ENCODE peak calls at places on chromosomes 4 and X, in nine cellular contexts. G is HCT116, C is HL-60, A is HepG2, N is stomach, F is spleen, V is GM23338, P is SK-N-MC, E is sigmoid colon. R is an unnamed sample.
A peak's percentile ranks its signal among the peaks of the same experiment; 100 is the strongest.

GRCh38 chr4:151215295-151215694 is 61.7 kb upstream of the PRSS48 start:
- DNase-seq in G (no peak), C (no peak), A (no peak), N (no peak), F (no peak), V (no peak), P (no peak), E (no peak), R (no peak)

GRCh38 chr4:117983541-117984451 is 50.5 kb upstream of the NDST3 start:
- DNase-seq in G (no peak), C (peak; percentile 17), A (no peak), N (no peak), F (no peak), V (no peak), P (peak; percentile 77), E (no peak), R (no peak)

GRCh38 chr4:74230902-74231499 is 73.1 kb downstream of the MTHFD2L start:
- DNase-seq in G (no peak), C (peak; percentile 10), A (no peak), N (peak; percentile 52), F (no peak), V (no peak), P (peak; percentile 42), E (no peak), R (no peak)

GRCh38 chr4:8581094-8581861 is 1.1 kb downstream of the GPR78 start:
- DNase-seq in G (no peak), C (no peak), A (no peak), N (no peak), F (peak; percentile 70), V (no peak), P (no peak), E (peak; percentile 53), R (no peak)

GRCh38 chrX:151694661-151695582 is at the start of gene PRRG3:
- DNase-seq in G (no peak), C (no peak), A (no peak), N (no peak), F (no peak), V (peak; percentile 48), P (no peak), E (no peak), R (no peak)

GRCh38 chrX:41518127-41518840 is 71.1 kb downstream of the NYX start:
- DNase-seq in G (no peak), C (no peak), A (no peak), N (no peak), F (no peak), V (no peak), P (no peak), E (no peak), R (no peak)

GRCh38 chr4:146436423-146437162 is 85.1 kb downstream of the SLC10A7 start:
- DNase-seq in G (no peak), C (no peak), A (no peak), N (no peak), F (no peak), V (no peak), P (no peak), E (no peak), R (no peak)

GRCh38 chr4:92969650-92970370 is 666.0 kb downstream of the GRID2 start:
- DNase-seq in G (peak; percentile 56), C (no peak), A (peak; percentile 89), N (no peak), F (no peak), V (no peak), P (peak; percentile 61), E (no peak), R (no peak)

GRCh38 chr4:82739292-82740190 is 59.1 kb downstream of the SCD5 start:
- DNase-seq in G (peak; percentile 31), C (peak; percentile 47), A (peak; percentile 58), N (peak; percentile 79), F (peak; percentile 88), V (peak; percentile 85), P (no peak), E (peak; percentile 70), R (peak; percentile 70)

GRCh38 chr4:130530505-130530904 is 1434.6 kb downstream of the C4orf33 start:
- DNase-seq in G (no peak), C (no peak), A (no peak), N (no peak), F (no peak), V (no peak), P (no peak), E (no peak), R (no peak)

GRCh38 chr4:80367737-80368136 is 32.2 kb downstream of the CFAP299 start:
- DNase-seq in G (no peak), C (no peak), A (no peak), N (no peak), F (no peak), V (no peak), P (no peak), E (no peak), R (no peak)

GRCh38 chr4:143339497-143339896 is 2.8 kb downstream of the GAB1 start:
- DNase-seq in G (no peak), C (no peak), A (no peak), N (no peak), F (no peak), V (no peak), P (no peak), E (no peak), R (no peak)

GRCh38 chr4:143338313-143338712 is 1.6 kb downstream of the GAB1 start:
- DNase-seq in G (no peak), C (no peak), A (no peak), N (no peak), F (no peak), V (no peak), P (no peak), E (no peak), R (no peak)

GRCh38 chr4:143335979-143336827 is 473 bp upstream of the GAB1 start:
- DNase-seq in G (no peak), C (peak; percentile 10), A (peak; percentile 71), N (peak; percentile 87), F (peak; percentile 95), V (peak; percentile 95), P (no peak), E (peak; percentile 96), R (peak; percentile 33)

GRCh38 chr4:143337600-143338287 is 1.1 kb downstream of the GAB1 start:
- DNase-seq in G (no peak), C (no peak), A (peak; percentile 70), N (peak; percentile 57), F (no peak), V (peak; percentile 68), P (no peak), E (peak; percentile 71), R (no peak)

DNA sequence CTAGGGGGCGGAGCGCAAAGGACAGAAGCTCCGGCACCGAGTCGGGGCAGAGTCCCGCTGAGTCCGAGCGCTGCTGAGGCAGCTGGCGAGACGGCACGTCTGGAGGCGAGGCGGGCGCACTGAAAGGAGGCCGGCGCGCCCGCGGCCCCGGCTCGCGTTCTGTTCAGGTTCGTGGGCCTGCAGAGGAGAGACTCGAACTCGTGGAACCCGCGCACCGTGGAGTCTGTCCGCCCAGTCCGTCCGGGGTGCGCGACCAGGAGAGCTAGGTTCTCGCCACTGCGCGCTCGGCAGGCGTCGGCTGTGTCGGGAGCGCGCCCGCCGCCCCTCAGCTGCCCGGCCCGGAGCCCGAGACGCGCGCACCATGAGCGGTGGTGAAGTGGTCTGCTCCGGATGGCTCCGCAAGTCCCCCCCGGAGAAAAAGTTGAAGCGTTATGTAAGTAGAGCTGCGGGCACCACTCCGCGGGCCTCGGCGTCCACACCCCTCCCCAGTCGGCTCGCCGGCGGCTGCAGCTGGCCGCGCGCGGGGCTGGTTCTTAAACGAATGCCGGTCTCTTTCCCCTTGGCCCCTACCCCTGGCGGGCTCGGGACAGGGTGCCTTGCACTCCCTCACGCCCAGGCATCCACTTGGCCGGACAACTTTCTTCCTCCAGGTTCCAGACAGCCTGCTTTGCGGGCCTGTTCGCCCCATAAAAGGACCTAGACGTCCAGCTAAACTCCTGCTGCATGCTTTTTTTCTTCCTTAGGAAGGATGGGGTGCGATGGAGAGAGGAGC is at the start of gene GAB1:
- DNase-seq in G (no peak), C (no peak), A (peak; percentile 71), N (peak; percentile 77), F (peak; percentile 94), V (peak; percentile 91), P (no peak), E (peak; percentile 89), R (peak; percentile 48)
- TF ChIP-seq POLR2AphosphoS5 in G (no peak), C (no peak), A (peak; percentile 37), N (peak; percentile 82), F (peak; percentile 88), V (peak; percentile 54), P (no peak), E (peak; percentile 71), R (no peak)

GRCh38 chr4:108417923-108418322 is 202.5 kb upstream of the RPL34 start:
- DNase-seq in G (no peak), C (no peak), A (no peak), N (no peak), F (no peak), V (no peak), P (no peak), E (no peak), R (no peak)
- TF ChIP-seq POLR2AphosphoS5 in G (no peak), C (no peak), A (no peak), N (no peak), F (no peak), V (no peak), P (no peak), E (no peak), R (no peak)

GRCh38 chr4:159719531-159719930 is 616.7 kb downstream of the RAPGEF2 start:
- DNase-seq in G (no peak), C (no peak), A (no peak), N (no peak), F (no peak), V (no peak), P (no peak), E (no peak), R (no peak)
- TF ChIP-seq POLR2AphosphoS5 in G (no peak), C (no peak), A (no peak), N (no peak), F (no peak), V (no peak), P (no peak), E (no peak), R (no peak)

GRCh38 chr4:16387448-16387847 is 161.2 kb upstream of the TAPT1 start:
- DNase-seq in G (no peak), C (no peak), A (no peak), N (no peak), F (no peak), V (no peak), P (no peak), E (no peak), R (no peak)
- TF ChIP-seq POLR2AphosphoS5 in G (no peak), C (no peak), A (no peak), N (no peak), F (no peak), V (no peak), P (no peak), E (no peak), R (no peak)